ENCODE peak calls at places on chromosomes 16 and 17, in five cellular contexts. B is colonic mucosa, Y is H9, A is fibroblast of lung, V is PC-3. W is an unnamed sample.

GRCh38 chr17:2009737-2010136 is 15.4 kb downstream of the RTN4RL1 start:
- DNase-seq in Y (no peak), A (no peak), B (no peak), V (no peak), W (no peak)

GRCh38 chr16:49701867-49702494 is 153.9 kb downstream of the ZNF423 start:
- DNase-seq in Y (peak; percentile 75), V (no peak), B (peak; percentile 50), A (peak; percentile 43), W (no peak)

GRCh38 chr17:21453144-21453982 is 77.2 kb downstream of the KCNJ12 start:
- DNase-seq in V (no peak), B (no peak), Y (peak; percentile 27), A (no peak), W (no peak)

GRCh38 chr17:51079049-51079448 is 41.6 kb downstream of the SPAG9 start:
- DNase-seq in Y (no peak), A (peak; percentile 49), V (peak; percentile 64), B (no peak), W (no peak)

GRCh38 chr16:28977703-28978641 is 3.4 kb downstream of the SPNS1 start:
- DNase-seq in B (peak; percentile 28), Y (peak; percentile 66), V (peak; percentile 21), A (no peak), W (peak; percentile 39)

GRCh38 chr17:57132663-57133062 is 47.6 kb downstream of the AKAP1 start:
- DNase-seq in A (no peak), Y (no peak), V (no peak), B (no peak), W (no peak)

GRCh38 chr17:76543482-76544122 is 3.8 kb downstream of the PRCD start:
- DNase-seq in V (no peak), B (no peak), A (no peak), Y (peak; percentile 32), W (no peak)

GRCh38 chr17:40818343-40818732 is 4.1 kb downstream of the KRT10 start:
- DNase-seq in B (no peak), A (no peak), Y (no peak), V (no peak), W (peak; percentile 9)

GRCh38 chr16:89572042-89572441 is 3.5 kb upstream of the CPNE7 start:
- DNase-seq in V (no peak), Y (no peak), A (no peak), B (no peak), W (no peak)

GRCh38 chr17:5220074-5220473 is 14.6 kb downstream of the SCIMP start:
- DNase-seq in V (no peak), B (no peak), Y (no peak), A (no peak), W (no peak)

GRCh38 chr17:5226940-5227878 is 7.5 kb downstream of the SCIMP start:
- DNase-seq in B (no peak), A (no peak), V (no peak), Y (no peak), W (no peak)

GRCh38 chr17:5225668-5226457 is 8.8 kb downstream of the SCIMP start:
- DNase-seq in V (no peak), A (no peak), Y (no peak), B (no peak), W (no peak)
- H3K27ac ChIP-seq in V (no peak overlapping the region), A (no peak overlapping the region), Y (no peak overlapping the region), B (no peak overlapping the region), W (peak overlapping the region; percentile 35)

GRCh38 chr16:68093816-68094613 is 8.8 kb downstream of the NFATC3 start:
- DNase-seq in V (peak; percentile 32), B (no peak), A (peak; percentile 40), Y (no peak), W (no peak)
- H3K4me1 ChIP-seq in V (no peaks in the 10 kb centered on the region), B (no peaks in the 10 kb centered on the region), A (no peaks in the 10 kb centered on the region), Y (peaks cover 7% of the 10 kb centered on the region), W (peaks cover 6% of the 10 kb centered on the region)

GRCh38 chr17:58332720-58333395 is 4.3 kb upstream of the TSPOAP1 start:
- DNase-seq in V (no peak), A (no peak), B (no peak), Y (peak; percentile 30), W (no peak)
- H3K27ac ChIP-seq in V (no peak overlapping the region), A (no peak overlapping the region), B (peak overlapping the region; percentile 88), Y (no peak overlapping the region), W (peak overlapping the region; percentile 69)

GRCh38 chr17:45306623-45307022 is 10.2 kb downstream of the MAP3K14 start:
- DNase-seq in Y (no peak), A (no peak), V (no peak), B (no peak), W (no peak)
- H3K4me1 ChIP-seq in Y (no peaks in the 10 kb centered on the region), A (peaks cover 34% of the 10 kb centered on the region), V (peaks cover 46% of the 10 kb centered on the region), B (peaks cover 42% of the 10 kb centered on the region), W (peaks cover 43% of the 10 kb centered on the region)

GRCh38 chr16:53080345-53081031 is 25.7 kb downstream of the CHD9 start:
- DNase-seq in V (peak; percentile 69), B (peak; percentile 35), A (peak; percentile 90), Y (no peak), W (no peak)
- H3K27ac ChIP-seq in V (peak overlapping the region; percentile 72), B (peak overlapping the region; percentile 41), A (peak overlapping the region; percentile 70), Y (no peak overlapping the region), W (peak overlapping the region; percentile 52)

GRCh38 chr16:19717781-19718623 is at the start of the genes IQCK and KNOP1:
- DNase-seq in A (peak; percentile 89), V (peak; percentile 77), B (peak; percentile 91), Y (peak; percentile 91), W (peak; percentile 86)
- H3K4me1 ChIP-seq in A (no peaks in the 10 kb centered on the region), V (peaks cover 22% of the 10 kb centered on the region), B (peaks cover 10% of the 10 kb centered on the region), Y (peaks cover 6% of the 10 kb centered on the region), W (peaks cover 6% of the 10 kb centered on the region)

DNA sequence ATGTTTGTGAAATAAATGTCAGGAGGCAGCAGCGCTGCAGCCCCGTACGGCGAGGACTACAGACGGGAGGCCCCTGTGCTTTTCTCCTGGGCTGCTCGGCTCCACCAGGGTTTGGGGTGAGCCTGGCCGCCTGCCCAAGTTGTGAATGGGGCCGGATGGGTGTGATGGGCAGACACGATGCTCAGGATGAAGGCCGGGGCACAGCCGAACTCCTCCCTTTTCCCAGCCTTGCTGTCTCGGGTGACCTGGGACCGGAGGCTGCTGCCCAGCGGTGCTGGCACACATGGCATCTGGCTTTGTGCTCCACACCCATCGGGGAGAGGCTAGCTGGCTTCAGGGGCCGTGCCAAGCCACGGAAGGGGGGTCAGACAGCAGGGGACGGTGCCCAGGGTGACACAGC is 34.2 kb upstream of the ZFPM1 start:
- DNase-seq in V (no peak), Y (no peak), B (no peak), A (no peak), W (no peak)
- H3K27ac ChIP-seq in V (no peak overlapping the region), Y (no peak overlapping the region), B (no peak overlapping the region), A (no peak overlapping the region), W (no peak overlapping the region)

GRCh38 chr16:4328580-4329353 is 12.9 kb downstream of the GLIS2 start:
- DNase-seq in B (no peak), A (no peak), V (no peak), Y (no peak), W (no peak)
- H3K4me1 ChIP-seq in B (peaks cover 4% of the 10 kb centered on the region), A (peaks cover 31% of the 10 kb centered on the region), V (no peaks in the 10 kb centered on the region), Y (peaks cover 3% of the 10 kb centered on the region), W (no peaks in the 10 kb centered on the region)

GRCh38 chr17:81230043-81230820 is 7.5 kb upstream of the CEP131 start:
- DNase-seq in A (no peak), V (no peak), Y (no peak), B (no peak), W (no peak)

GRCh38 chr17:81229666-81229920 is 6.8 kb upstream of the CEP131 start:
- DNase-seq in V (no peak), B (no peak), A (no peak), Y (no peak), W (no peak)

GRCh38 chr17:81231121-81231645 is 7.7 kb downstream of the TEPSIN start:
- DNase-seq in A (no peak), V (no peak), B (no peak), Y (no peak), W (no peak)

GRCh38 chr17:81228420-81228819 is 5.7 kb upstream of the CEP131 start:
- DNase-seq in B (no peak), Y (no peak), V (no peak), A (no peak), W (no peak)

GRCh38 chr17:81228834-81229665 is 6.3 kb upstream of the CEP131 start:
- DNase-seq in Y (no peak), B (no peak), A (no peak), V (no peak), W (no peak)
- H3K27ac ChIP-seq in Y (no peak overlapping the region), B (no peak overlapping the region), A (no peak overlapping the region), V (no peak overlapping the region), W (no peak overlapping the region)

W was measured in small intestine.